ENCODE peak calls at places on chromosomes 1 and 21, in four cellular contexts. One of them, this sample, is unnamed.

GRCh38 chr1:177927021-177927596 is 42.7 kb downstream of the SEC16B start:
- DNase-seq in NCI-H460: no peak
- DNase-seq in H9: no peak
- DNase-seq in kidney: no peak
- DNase-seq in this sample: no peak

GRCh38 chr1:181911715-181912114 is 149.8 kb downstream of the ZNF648 start:
- DNase-seq in NCI-H460: no peak
- DNase-seq in H9: no peak
- DNase-seq in kidney: no peak
- DNase-seq in this sample: no peak

GRCh38 chr1:169892819-169893644 is 664 bp downstream of the SCYL3 start:
- DNase-seq in NCI-H460: peak; percentile 3
- DNase-seq in H9: no peak
- DNase-seq in kidney: peak; percentile 85
- DNase-seq in this sample: no peak

GRCh38 chr1:19863804-19864203 is 18.4 kb upstream of the OTUD3 start:
- DNase-seq in NCI-H460: no peak
- DNase-seq in H9: no peak
- DNase-seq in kidney: no peak
- DNase-seq in this sample: no peak

GRCh38 chr21:33212159-33212851 is 17.4 kb upstream of the IFNAR2 start:
- DNase-seq in NCI-H460: no peak
- DNase-seq in H9: no peak
- DNase-seq in kidney: no peak
- DNase-seq in this sample: no peak

GRCh38 chr21:45410865-45411809 is 6.2 kb downstream of the COL18A1 start:
- DNase-seq in NCI-H460: no peak
- DNase-seq in H9: no peak
- DNase-seq in kidney: peak; percentile 75
- DNase-seq in this sample: peak; percentile 49

GRCh38 chr1:183830389-183830788 is 25.5 kb downstream of the RGL1 start:
- DNase-seq in NCI-H460: no peak
- DNase-seq in H9: no peak
- DNase-seq in kidney: no peak
- DNase-seq in this sample: no peak

GRCh38 chr1:7478797-7479499 is 292.1 kb upstream of the VAMP3 start:
- DNase-seq in NCI-H460: no peak
- DNase-seq in H9: no peak
- DNase-seq in kidney: peak; percentile 94
- DNase-seq in this sample: no peak

GRCh38 chr1:183735069-183735860 is 69.7 kb upstream of the RGL1 start:
- DNase-seq in NCI-H460: no peak
- DNase-seq in H9: no peak
- DNase-seq in kidney: no peak
- DNase-seq in this sample: no peak

GRCh38 chr1:44008259-44008658 is 16.9 kb downstream of the CCDC24 start:
- DNase-seq in NCI-H460: no peak
- DNase-seq in H9: no peak
- DNase-seq in kidney: no peak
- DNase-seq in this sample: no peak

GRCh38 chr1:190754769-190755168 is 277.1 kb upstream of the BRINP3 start:
- DNase-seq in NCI-H460: peak; percentile 47
- DNase-seq in H9: no peak
- DNase-seq in kidney: no peak
- DNase-seq in this sample: no peak

GRCh38 chr21:14959343-14959742 is 105.5 kb downstream of the NRIP1 start:
- DNase-seq in NCI-H460: no peak
- DNase-seq in H9: no peak
- DNase-seq in kidney: no peak
- DNase-seq in this sample: no peak

GRCh38 chr21:15729674-15730483 is at the start of gene USP25:
- DNase-seq in NCI-H460: peak; percentile 64
- DNase-seq in H9: peak; percentile 89
- DNase-seq in kidney: peak; percentile 97
- DNase-seq in this sample: peak; percentile 96

GRCh38 chr1:50265790-50266314 is 157.1 kb downstream of the ELAVL4 start:
- DNase-seq in NCI-H460: no peak
- DNase-seq in H9: no peak
- DNase-seq in kidney: no peak
- DNase-seq in this sample: peak; percentile 27

GRCh38 chr21:46071082-46071481 is 26.8 kb upstream of the COL6A2 start:
- DNase-seq in NCI-H460: no peak
- DNase-seq in H9: peak; percentile 12
- DNase-seq in kidney: peak; percentile 38
- DNase-seq in this sample: peak; percentile 22

GRCh38 chr1:170530972-170531757 is 801 bp upstream of the GORAB start:
- DNase-seq in NCI-H460: no peak
- DNase-seq in H9: no peak
- DNase-seq in kidney: peak; percentile 71
- DNase-seq in this sample: no peak

GRCh38 chr1:50420689-50421365 is 2.4 kb downstream of the DMRTA2 start:
- DNase-seq in NCI-H460: no peak
- DNase-seq in H9: peak; percentile 71
- DNase-seq in kidney: no peak
- DNase-seq in this sample: peak; percentile 87

GRCh38 chr1:18937539-18937938 is 18.9 kb downstream of the IFFO2 start:
- DNase-seq in NCI-H460: no peak
- DNase-seq in H9: no peak
- DNase-seq in kidney: no peak
- DNase-seq in this sample: no peak

GRCh38 chr1:81111818-81112217 is 688.9 kb upstream of the ADGRL2 start:
- DNase-seq in NCI-H460: no peak
- DNase-seq in H9: no peak
- DNase-seq in kidney: no peak
- DNase-seq in this sample: no peak

GRCh38 chr1:210360852-210361477 is 32.3 kb downstream of the HHAT start:
- DNase-seq in NCI-H460: peak; percentile 61
- DNase-seq in H9: no peak
- DNase-seq in kidney: no peak
- DNase-seq in this sample: peak; percentile 58

GRCh38 chr1:65431111-65431705 is 10.7 kb downstream of the LEPR start:
- DNase-seq in NCI-H460: peak; percentile 36
- DNase-seq in H9: no peak
- DNase-seq in kidney: no peak
- DNase-seq in this sample: no peak

GRCh38 chr1:225250432-225250831 is 177.4 kb downstream of the LBR start:
- DNase-seq in NCI-H460: no peak
- DNase-seq in H9: no peak
- DNase-seq in kidney: no peak
- DNase-seq in this sample: no peak

GRCh38 chr1:67194209-67194863 is 28.1 kb downstream of the IL23R start:
- DNase-seq in NCI-H460: no peak
- DNase-seq in H9: no peak
- DNase-seq in kidney: no peak
- DNase-seq in this sample: no peak

GRCh38 chr1:231973840-231974239 is 347.2 kb downstream of the DISC1 start:
- DNase-seq in NCI-H460: no peak
- DNase-seq in H9: no peak
- DNase-seq in kidney: no peak
- DNase-seq in this sample: no peak

GRCh38 chr21:38712076-38712475 is 93.7 kb upstream of the ETS2 start:
- DNase-seq in NCI-H460: peak; percentile 8
- DNase-seq in H9: peak; percentile 78
- DNase-seq in kidney: no peak
- DNase-seq in this sample: peak; percentile 82

GRCh38 chr1:41613646-41614592 is 129.4 kb upstream of the EDN2 start:
- DNase-seq in NCI-H460: no peak
- DNase-seq in H9: no peak
- DNase-seq in kidney: no peak
- DNase-seq in this sample: peak; percentile 10

GRCh38 chr21:25639922-25640670 is 1.0 kb downstream of the JAM2 start:
- DNase-seq in NCI-H460: no peak
- DNase-seq in H9: peak; percentile 58
- DNase-seq in kidney: peak; percentile 77
- DNase-seq in this sample: peak; percentile 75

GRCh38 chr1:27391511-27392095 is 819 bp upstream of the GPR3 start:
- DNase-seq in NCI-H460: no peak
- DNase-seq in H9: peak; percentile 86
- DNase-seq in kidney: peak; percentile 86
- DNase-seq in this sample: peak; percentile 86

GRCh38 chr1:184982002-184982954 is 8.0 kb upstream of the NIBAN1 start:
- DNase-seq in NCI-H460: peak; percentile 71
- DNase-seq in H9: peak; percentile 64
- DNase-seq in kidney: peak; percentile 77
- DNase-seq in this sample: peak; percentile 87

GRCh38 chr1:224504642-224505041 is 70.0 kb upstream of the WDR26 start:
- DNase-seq in NCI-H460: no peak
- DNase-seq in H9: no peak
- DNase-seq in kidney: no peak
- DNase-seq in this sample: no peak

GRCh38 chr1:107135466-107135865 is 5.4 kb upstream of the NTNG1 start:
- DNase-seq in NCI-H460: peak; percentile 24
- DNase-seq in H9: peak; percentile 48
- DNase-seq in kidney: no peak
- DNase-seq in this sample: peak; percentile 88

GRCh38 chr1:228982637-228983036 is 247.4 kb downstream of the RHOU start:
- DNase-seq in NCI-H460: no peak
- DNase-seq in H9: peak; percentile 12
- DNase-seq in kidney: no peak
- DNase-seq in this sample: no peak

GRCh38 chr1:91997607-91998195 is 32.1 kb upstream of the EPHX4 start:
- DNase-seq in NCI-H460: peak; percentile 43
- DNase-seq in H9: no peak
- DNase-seq in kidney: no peak
- DNase-seq in this sample: peak; percentile 51

GRCh38 chr1:19882111-19883071 is at the start of gene OTUD3:
- DNase-seq in NCI-H460: peak; percentile 96
- DNase-seq in H9: peak; percentile 97
- DNase-seq in kidney: peak; percentile 98
- DNase-seq in this sample: peak; percentile 98

GRCh38 chr1:27049127-27049526 is 36.5 kb upstream of the TENT5B start:
- DNase-seq in NCI-H460: no peak
- DNase-seq in H9: no peak
- DNase-seq in kidney: no peak
- DNase-seq in this sample: no peak

GRCh38 chr21:38478782-38479181 is 19.5 kb downstream of the ERG start:
- DNase-seq in NCI-H460: no peak
- DNase-seq in H9: no peak
- DNase-seq in kidney: no peak
- DNase-seq in this sample: no peak

GRCh38 chr1:224901087-224901486 is 28.4 kb upstream of the DNAH14 start:
- DNase-seq in NCI-H460: no peak
- DNase-seq in H9: no peak
- DNase-seq in kidney: no peak
- DNase-seq in this sample: no peak

GRCh38 chr1:212035123-212035834 is at the start of the genes DTL and INTS7:
- DNase-seq in NCI-H460: peak; percentile 100
- DNase-seq in H9: peak; percentile 99
- DNase-seq in kidney: peak; percentile 100
- DNase-seq in this sample: peak; percentile 99

This sample was measured in endodermal cell.